ENCODE peak calls at places on chromosomes 3 and 15, in five cellular contexts. One of them, this sample, is unnamed.

GRCh38 chr3:10226293-10226692 is 22.0 kb upstream of the TATDN2 start:
- DNase-seq in effector memory CD8-positive, alpha-beta T cell: no peak
- DNase-seq in AG09319: no peak
- DNase-seq in OCI-M1: no peak
- DNase-seq in stimulated activated naive B cell treated with anti-CD40 and anti-IgM and Interleukin-4, amounts not matched to agents 10 μg/mL and 1 μg/mL and 100 μg/mL, for 72 hours: no peak
- DNase-seq in this sample: no peak

GRCh38 chr15:68228971-68229385 is 550 bp downstream of the CLN6 start:
- DNase-seq in effector memory CD8-positive, alpha-beta T cell: no peak
- DNase-seq in stimulated activated naive B cell treated with anti-CD40 and anti-IgM and Interleukin-4, amounts not matched to agents 10 μg/mL and 1 μg/mL and 100 μg/mL, for 72 hours: peak
- DNase-seq in AG09319: no peak
- DNase-seq in OCI-M1: no peak
- DNase-seq in this sample: no peak

GRCh38 chr3:125080077-125080476 is 24.3 kb upstream of the HEG1 start:
- DNase-seq in OCI-M1: no peak
- DNase-seq in AG09319: no peak
- DNase-seq in effector memory CD8-positive, alpha-beta T cell: no peak
- DNase-seq in stimulated activated naive B cell treated with anti-CD40 and anti-IgM and Interleukin-4, amounts not matched to agents 10 μg/mL and 1 μg/mL and 100 μg/mL, for 72 hours: no peak
- DNase-seq in this sample: no peak

GRCh38 chr3:15164356-15164755 is 41.7 kb upstream of the CAPN7 start:
- DNase-seq in OCI-M1: no peak
- DNase-seq in effector memory CD8-positive, alpha-beta T cell: no peak
- DNase-seq in stimulated activated naive B cell treated with anti-CD40 and anti-IgM and Interleukin-4, amounts not matched to agents 10 μg/mL and 1 μg/mL and 100 μg/mL, for 72 hours: no peak
- DNase-seq in AG09319: peak
- DNase-seq in this sample: no peak

GRCh38 chr3:140530603-140531002 is 147.3 kb upstream of the TRIM42 start:
- DNase-seq in stimulated activated naive B cell treated with anti-CD40 and anti-IgM and Interleukin-4, amounts not matched to agents 10 μg/mL and 1 μg/mL and 100 μg/mL, for 72 hours: no peak
- DNase-seq in AG09319: no peak
- DNase-seq in effector memory CD8-positive, alpha-beta T cell: peak
- DNase-seq in OCI-M1: no peak
- DNase-seq in this sample: no peak

GRCh38 chr3:43153189-43154083 is 47.6 kb upstream of the POMGNT2 start:
- DNase-seq in stimulated activated naive B cell treated with anti-CD40 and anti-IgM and Interleukin-4, amounts not matched to agents 10 μg/mL and 1 μg/mL and 100 μg/mL, for 72 hours: no peak
- DNase-seq in effector memory CD8-positive, alpha-beta T cell: no peak
- DNase-seq in AG09319: peak
- DNase-seq in OCI-M1: no peak
- DNase-seq in this sample: peak

GRCh38 chr15:84833447-84833846 is 16.3 kb downstream of the ALPK3 start:
- DNase-seq in effector memory CD8-positive, alpha-beta T cell: no peak
- DNase-seq in AG09319: no peak
- DNase-seq in stimulated activated naive B cell treated with anti-CD40 and anti-IgM and Interleukin-4, amounts not matched to agents 10 μg/mL and 1 μg/mL and 100 μg/mL, for 72 hours: no peak
- DNase-seq in OCI-M1: no peak
- DNase-seq in this sample: no peak

GRCh38 chr15:34904527-34904926 is 65.0 kb downstream of the AQR start:
- DNase-seq in effector memory CD8-positive, alpha-beta T cell: no peak
- DNase-seq in AG09319: no peak
- DNase-seq in OCI-M1: peak
- DNase-seq in stimulated activated naive B cell treated with anti-CD40 and anti-IgM and Interleukin-4, amounts not matched to agents 10 μg/mL and 1 μg/mL and 100 μg/mL, for 72 hours: no peak
- DNase-seq in this sample: no peak

GRCh38 chr3:38805765-38806386 is 10.1 kb downstream of the SCN10A start:
- DNase-seq in OCI-M1: peak
- DNase-seq in AG09319: peak
- DNase-seq in effector memory CD8-positive, alpha-beta T cell: peak
- DNase-seq in stimulated activated naive B cell treated with anti-CD40 and anti-IgM and Interleukin-4, amounts not matched to agents 10 μg/mL and 1 μg/mL and 100 μg/mL, for 72 hours: no peak
- DNase-seq in this sample: no peak